ENCODE peak calls at places on chromosomes 16 and 17, in five cellular contexts. One of them, this sample, is unnamed.
A peak's percentile ranks its signal among the peaks of the same experiment; 100 is the strongest.

GRCh38 chr17:8326591-8327583 is 12.8 kb upstream of the ODF4 start:
- DNase-seq in heart left ventricle: peak; percentile 47
- DNase-seq in lower lobe of right lung: no peak
- DNase-seq in psoas muscle: peak; percentile 64
- DNase-seq in nephron progenitor cell: peak; percentile 56
- DNase-seq in this sample: peak; percentile 56

GRCh38 chr17:64393000-64393402 is 2.3 kb upstream of the PECAM1 start:
- DNase-seq in lower lobe of right lung: no peak
- DNase-seq in psoas muscle: no peak
- DNase-seq in heart left ventricle: no peak
- DNase-seq in nephron progenitor cell: no peak
- DNase-seq in this sample: no peak

GRCh38 chr17:39756376-39757079 is 18.8 kb downstream of the GRB7 start:
- DNase-seq in psoas muscle: no peak
- DNase-seq in nephron progenitor cell: no peak
- DNase-seq in lower lobe of right lung: no peak
- DNase-seq in heart left ventricle: no peak
- DNase-seq in this sample: no peak

GRCh38 chr17:73262676-73263642 is 1.3 kb upstream of the CPSF4L start:
- DNase-seq in lower lobe of right lung: no peak
- DNase-seq in psoas muscle: peak; percentile 12
- DNase-seq in heart left ventricle: no peak
- DNase-seq in nephron progenitor cell: no peak
- DNase-seq in this sample: no peak

GRCh38 chr17:29620271-29620670 is 2.4 kb downstream of the CORO6 start:
- DNase-seq in nephron progenitor cell: no peak
- DNase-seq in psoas muscle: peak; percentile 85
- DNase-seq in lower lobe of right lung: no peak
- DNase-seq in heart left ventricle: no peak
- DNase-seq in this sample: no peak

GRCh38 chr17:80694992-80695912 is 150.6 kb downstream of the RPTOR start:
- DNase-seq in lower lobe of right lung: no peak
- DNase-seq in nephron progenitor cell: no peak
- DNase-seq in psoas muscle: no peak
- DNase-seq in heart left ventricle: no peak
- DNase-seq in this sample: no peak

GRCh38 chr16:82732461-82732860 is 105.7 kb downstream of the CDH13 start:
- DNase-seq in lower lobe of right lung: no peak
- DNase-seq in nephron progenitor cell: no peak
- DNase-seq in psoas muscle: no peak
- DNase-seq in heart left ventricle: no peak
- DNase-seq in this sample: no peak

GRCh38 chr17:64326420-64327054 is 63.5 kb upstream of the TEX2 start:
- DNase-seq in heart left ventricle: peak; percentile 81
- DNase-seq in nephron progenitor cell: no peak
- DNase-seq in psoas muscle: peak; percentile 83
- DNase-seq in lower lobe of right lung: peak; percentile 87
- DNase-seq in this sample: no peak

GRCh38 chr17:80846932-80847331 is 144.7 kb upstream of the CHMP6 start:
- DNase-seq in nephron progenitor cell: no peak
- DNase-seq in psoas muscle: peak; percentile 47
- DNase-seq in heart left ventricle: no peak
- DNase-seq in lower lobe of right lung: no peak
- DNase-seq in this sample: no peak

GRCh38 chr17:39563476-39563875 is 44.2 kb downstream of the NEUROD2 start:
- DNase-seq in psoas muscle: no peak
- DNase-seq in nephron progenitor cell: peak; percentile 36
- DNase-seq in lower lobe of right lung: no peak
- DNase-seq in heart left ventricle: no peak
- DNase-seq in this sample: no peak

GRCh38 chr17:38750312-38751121 is 2.0 kb upstream of the PSMB3 start:
- DNase-seq in lower lobe of right lung: no peak
- DNase-seq in nephron progenitor cell: peak; percentile 27
- DNase-seq in psoas muscle: no peak
- DNase-seq in heart left ventricle: no peak
- DNase-seq in this sample: no peak

GRCh38 chr16:23403547-23403946 is 49.4 kb downstream of the COG7 start:
- DNase-seq in lower lobe of right lung: no peak
- DNase-seq in heart left ventricle: no peak
- DNase-seq in psoas muscle: no peak
- DNase-seq in nephron progenitor cell: no peak
- DNase-seq in this sample: no peak

GRCh38 chr16:11612110-11612981 is 25.6 kb upstream of the LITAF start:
- DNase-seq in heart left ventricle: no peak
- DNase-seq in lower lobe of right lung: peak; percentile 90
- DNase-seq in psoas muscle: no peak
- DNase-seq in nephron progenitor cell: no peak
- DNase-seq in this sample: no peak

GRCh38 chr16:67654069-67654911 is 5.8 kb downstream of the ACD start:
- DNase-seq in heart left ventricle: no peak
- DNase-seq in lower lobe of right lung: no peak
- DNase-seq in psoas muscle: no peak
- DNase-seq in nephron progenitor cell: no peak
- DNase-seq in this sample: no peak

GRCh38 chr16:67655363-67655762 is 4.7 kb downstream of the ACD start:
- DNase-seq in psoas muscle: no peak
- DNase-seq in heart left ventricle: no peak
- DNase-seq in nephron progenitor cell: no peak
- DNase-seq in lower lobe of right lung: no peak
- DNase-seq in this sample: no peak

GRCh38 chr16:67652578-67653130 is 7.4 kb downstream of the ACD start:
- DNase-seq in nephron progenitor cell: peak; percentile 80
- DNase-seq in psoas muscle: no peak
- DNase-seq in heart left ventricle: no peak
- DNase-seq in lower lobe of right lung: no peak
- DNase-seq in this sample: no peak

GRCh38 chr16:67651847-67652246 is 6.9 kb downstream of the CARMIL2 start:
- DNase-seq in psoas muscle: no peak
- DNase-seq in nephron progenitor cell: no peak
- DNase-seq in heart left ventricle: no peak
- DNase-seq in lower lobe of right lung: no peak
- DNase-seq in this sample: no peak

GRCh38 chr16:67653131-67654068 is 6.7 kb downstream of the ACD start:
- DNase-seq in nephron progenitor cell: peak; percentile 49
- DNase-seq in lower lobe of right lung: peak; percentile 41
- DNase-seq in heart left ventricle: no peak
- DNase-seq in psoas muscle: peak; percentile 47
- DNase-seq in this sample: no peak
- TF ChIP-seq CTCF in nephron progenitor cell: peak; percentile 19
- TF ChIP-seq CTCF in lower lobe of right lung: no peak
- TF ChIP-seq CTCF in heart left ventricle: no peak
- TF ChIP-seq CTCF in psoas muscle: peak; percentile 25
- TF ChIP-seq CTCF in this sample: no peak

DNA sequence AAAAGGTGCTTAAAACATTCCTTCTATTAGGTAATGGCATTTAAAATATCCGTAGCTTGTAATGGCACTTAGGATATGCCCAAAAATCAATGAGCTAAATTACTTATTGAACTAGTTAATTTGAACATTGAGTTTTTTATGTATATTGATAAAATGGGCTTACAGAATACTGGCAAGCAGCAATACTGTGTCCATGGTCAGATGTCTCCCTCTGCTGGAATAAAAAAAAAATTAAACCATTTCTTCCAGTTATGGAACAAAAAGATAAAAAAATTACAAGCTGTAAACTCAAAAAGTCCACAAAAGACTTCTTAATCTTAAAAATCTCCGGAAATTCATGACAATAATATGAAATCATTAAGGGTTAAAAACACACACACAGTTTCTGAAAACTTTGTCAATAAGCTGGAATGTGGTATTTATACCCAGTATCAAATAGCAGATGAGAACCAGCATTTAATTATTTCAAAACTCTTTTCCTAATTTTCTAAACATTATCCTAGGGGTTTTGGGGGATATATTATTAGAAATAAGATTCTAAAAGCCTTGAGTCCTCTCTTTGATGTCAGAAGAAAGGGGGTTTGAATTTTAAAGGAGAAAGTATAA is 21.5 kb upstream of the PSMD7 start:
- DNase-seq in nephron progenitor cell: no peak
- DNase-seq in heart left ventricle: no peak
- DNase-seq in psoas muscle: no peak
- DNase-seq in lower lobe of right lung: no peak
- DNase-seq in this sample: no peak
- TF ChIP-seq CTCF in nephron progenitor cell: peak; percentile 50
- TF ChIP-seq CTCF in heart left ventricle: peak; percentile 40
- TF ChIP-seq CTCF in psoas muscle: peak; percentile 39
- TF ChIP-seq CTCF in lower lobe of right lung: peak; percentile 20
- TF ChIP-seq CTCF in this sample: no peak

DNA sequence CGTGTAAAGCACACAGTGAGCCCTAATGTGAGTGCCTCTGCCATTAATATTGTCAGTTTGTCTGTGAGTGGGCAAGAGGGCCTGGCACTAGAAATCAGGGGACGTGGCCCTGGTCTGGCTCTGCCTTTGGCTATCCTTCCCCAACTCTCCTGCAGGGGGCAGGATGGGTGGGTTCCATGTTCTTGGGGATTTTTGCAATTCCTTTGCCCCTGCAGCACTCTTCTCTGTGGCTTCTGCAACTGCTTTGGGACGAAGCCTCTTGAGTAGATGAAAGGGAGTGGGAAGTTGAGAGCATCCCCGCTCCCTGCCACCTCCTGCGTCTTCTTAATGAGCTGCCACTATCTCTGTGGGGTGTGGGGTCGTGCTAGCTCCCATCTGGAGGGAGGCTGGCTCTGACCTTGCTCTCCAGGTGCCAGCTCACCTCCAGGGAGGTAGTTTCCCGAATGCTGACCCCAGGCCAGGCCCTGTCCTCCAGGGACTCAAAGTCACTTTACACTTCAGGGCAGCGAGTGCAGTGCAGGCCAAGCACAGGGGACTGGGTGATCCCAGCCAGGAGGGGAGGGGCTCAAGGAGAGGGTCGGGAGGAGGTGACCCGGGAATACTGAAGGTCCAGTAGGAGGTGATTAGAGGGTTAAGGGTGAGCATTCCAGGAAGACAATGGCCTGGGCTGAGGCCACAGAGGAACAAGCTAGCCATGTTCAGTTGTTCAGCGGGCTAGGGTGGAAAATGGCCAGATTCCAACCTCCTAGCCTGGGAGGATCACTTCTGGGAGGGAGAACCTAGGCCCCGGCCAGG is 121.0 kb upstream of the NLRP1 start:
- DNase-seq in lower lobe of right lung: no peak
- DNase-seq in psoas muscle: no peak
- DNase-seq in heart left ventricle: no peak
- DNase-seq in nephron progenitor cell: peak; percentile 41
- DNase-seq in this sample: no peak
- TF ChIP-seq CTCF in lower lobe of right lung: peak; percentile 21
- TF ChIP-seq CTCF in psoas muscle: no peak
- TF ChIP-seq CTCF in heart left ventricle: no peak
- TF ChIP-seq CTCF in nephron progenitor cell: peak; percentile 45
- TF ChIP-seq CTCF in this sample: peak; percentile 53

DNA sequence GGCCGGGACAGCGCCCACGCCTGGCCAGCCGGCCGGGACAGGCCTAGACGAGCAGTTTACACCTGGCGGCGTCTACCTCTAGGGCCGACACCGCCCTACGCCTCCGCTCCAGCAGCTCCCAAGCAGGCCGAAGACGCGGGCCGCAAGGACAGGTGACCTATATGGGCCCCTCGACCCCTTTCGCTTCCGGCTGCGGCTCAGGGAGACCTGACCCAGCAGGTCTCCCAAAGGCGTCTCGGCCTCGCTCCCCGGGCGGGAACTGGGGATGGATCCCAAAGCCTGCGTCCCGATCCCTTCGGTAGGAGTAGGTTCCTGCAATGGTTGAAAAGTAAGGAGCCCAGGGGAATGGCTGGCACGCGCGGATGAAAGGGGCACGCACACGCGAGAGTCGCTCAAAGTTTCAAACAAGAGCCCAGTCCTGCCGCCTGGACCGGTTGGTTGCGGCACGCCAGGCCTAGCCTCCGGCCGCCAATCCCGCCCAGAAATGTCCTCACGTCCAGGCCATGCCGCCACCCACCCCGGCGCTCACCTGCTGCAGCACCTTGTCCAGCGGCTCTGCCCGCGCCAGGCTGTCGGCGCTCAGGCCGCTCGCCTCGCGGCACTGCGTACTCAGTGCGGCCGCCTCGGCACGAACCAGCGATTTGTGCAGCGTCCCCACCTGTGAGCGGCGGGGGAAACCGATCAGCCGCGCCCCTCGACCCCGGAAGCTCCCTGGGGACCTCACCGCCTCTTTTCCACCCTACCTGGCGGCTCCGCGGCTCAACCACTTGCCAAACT is 634 bp downstream of the ESRP2 start:
- DNase-seq in psoas muscle: peak; percentile 58
- DNase-seq in lower lobe of right lung: peak; percentile 73
- DNase-seq in heart left ventricle: peak; percentile 16
- DNase-seq in nephron progenitor cell: peak; percentile 46
- DNase-seq in this sample: no peak
- TF ChIP-seq CTCF in psoas muscle: no peak
- TF ChIP-seq CTCF in lower lobe of right lung: no peak
- TF ChIP-seq CTCF in heart left ventricle: no peak
- TF ChIP-seq CTCF in nephron progenitor cell: no peak
- TF ChIP-seq CTCF in this sample: no peak

DNA sequence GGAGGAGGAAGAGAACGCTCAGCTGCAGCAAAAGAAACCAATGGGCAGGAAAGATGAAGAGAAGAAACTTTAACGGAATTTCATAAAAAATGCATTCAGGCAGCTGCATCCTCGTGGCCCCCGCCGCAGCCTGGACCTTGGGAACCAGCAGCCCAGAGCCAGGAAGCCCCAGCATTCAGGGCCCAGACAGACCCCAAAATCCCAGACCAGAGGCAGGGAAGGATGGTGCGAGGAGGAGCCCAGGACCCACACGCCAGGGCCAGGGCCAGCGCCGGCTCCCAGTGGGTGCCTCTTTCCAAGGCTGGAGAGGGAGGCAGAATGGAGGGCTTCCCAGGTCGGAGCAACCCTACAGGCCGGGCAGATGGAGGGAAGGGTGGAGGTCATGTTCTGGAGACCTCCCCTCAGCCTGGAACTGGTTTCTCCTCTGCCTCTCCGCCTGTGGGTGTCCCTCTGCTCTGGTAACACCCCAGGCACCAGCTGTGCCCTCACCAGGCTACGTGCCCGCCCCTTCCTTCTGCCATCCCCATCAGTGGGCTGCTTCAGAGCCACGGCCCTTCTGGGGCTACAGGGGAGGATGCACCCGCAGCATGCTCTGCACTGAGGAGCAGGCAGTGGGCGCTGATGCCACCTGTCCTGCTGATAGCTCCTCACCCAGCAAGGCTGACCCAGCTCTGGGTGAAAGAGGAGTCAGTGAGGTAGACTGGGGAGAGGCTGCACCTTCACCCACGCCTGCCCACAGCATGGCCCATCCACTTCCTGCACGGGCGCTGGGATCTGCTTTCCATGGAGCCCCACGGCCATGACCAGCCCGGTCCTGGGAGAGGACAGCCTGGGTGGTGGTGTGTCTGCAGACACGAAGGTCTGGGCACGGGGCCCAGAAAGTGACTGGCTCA is 1.2 kb upstream of the MIF4GD start:
- DNase-seq in psoas muscle: peak; percentile 74
- DNase-seq in heart left ventricle: peak; percentile 47
- DNase-seq in lower lobe of right lung: no peak
- DNase-seq in nephron progenitor cell: no peak
- DNase-seq in this sample: no peak
- TF ChIP-seq CTCF in psoas muscle: no peak
- TF ChIP-seq CTCF in heart left ventricle: no peak
- TF ChIP-seq CTCF in lower lobe of right lung: no peak
- TF ChIP-seq CTCF in nephron progenitor cell: no peak
- TF ChIP-seq CTCF in this sample: no peak

This sample was measured in GM13977.